ENCODE peak calls at places on chromosome 12, in ten cellular contexts. U is RWPE1; F is CD8-positive, alpha-beta T cell; X is esophagus squamous epithelium; S is CD4-positive, alpha-beta T cell; D is psoas muscle; W is WERI-Rb-1; Q is fibroblast of lung; A is astrocyte; R is left ventricle myocardium inferior. B is an unnamed sample.

GRCh38 chr12:88388566-88389269 is 191.6 kb downstream of the KITLG start:
- DNase-seq in U (no peak), F (no peak), X (no peak), S (no peak), D (no peak), W (no peak), Q (no peak), A (peak), R (no peak), B (no peak)

GRCh38 chr12:46400406-46400805 is 27.8 kb upstream of the SLC38A2 start:
- DNase-seq in U (no peak), F (no peak), X (no peak), S (no peak), D (no peak), W (no peak), Q (peak), A (peak), R (no peak), B (no peak)

GRCh38 chr12:117033382-117034045 is 65.7 kb downstream of the TESC start:
- DNase-seq in U (no peak), F (no peak), X (no peak), S (no peak), D (no peak), W (peak), Q (no peak), A (no peak), R (no peak), B (peak)

GRCh38 chr12:89016970-89017778 is 335.1 kb downstream of the DUSP6 start:
- DNase-seq in U (peak), F (no peak), X (no peak), S (peak), D (no peak), W (peak), Q (peak), A (peak), R (peak), B (peak)

GRCh38 chr12:48300774-48301173 is 49.9 kb downstream of the ZNF641 start:
- DNase-seq in U (no peak), F (no peak), X (no peak), S (no peak), D (no peak), W (no peak), Q (no peak), A (no peak), R (no peak), B (no peak)

GRCh38 chr12:45478931-45479330 is 250.6 kb upstream of the ARID2 start:
- DNase-seq in U (no peak), F (no peak), X (no peak), S (no peak), D (no peak), W (no peak), Q (no peak), A (no peak), R (no peak), B (no peak)

GRCh38 chr12:112236386-112236785 is 111.0 kb downstream of the TRAFD1 start:
- DNase-seq in U (no peak), F (no peak), X (no peak), S (no peak), D (no peak), W (no peak), Q (no peak), A (no peak), R (no peak), B (no peak)

GRCh38 chr12:101108130-101108529 is 101.9 kb downstream of the SLC5A8 start:
- DNase-seq in U (no peak), F (no peak), X (no peak), S (no peak), D (no peak), W (no peak), Q (no peak), A (no peak), R (no peak), B (no peak)

GRCh38 chr12:124475295-124476010 is 92.0 kb downstream of the NCOR2 start:
- DNase-seq in U (no peak), F (no peak), X (no peak), S (no peak), D (peak), W (no peak), Q (no peak), A (no peak), R (no peak), B (no peak)

DNA sequence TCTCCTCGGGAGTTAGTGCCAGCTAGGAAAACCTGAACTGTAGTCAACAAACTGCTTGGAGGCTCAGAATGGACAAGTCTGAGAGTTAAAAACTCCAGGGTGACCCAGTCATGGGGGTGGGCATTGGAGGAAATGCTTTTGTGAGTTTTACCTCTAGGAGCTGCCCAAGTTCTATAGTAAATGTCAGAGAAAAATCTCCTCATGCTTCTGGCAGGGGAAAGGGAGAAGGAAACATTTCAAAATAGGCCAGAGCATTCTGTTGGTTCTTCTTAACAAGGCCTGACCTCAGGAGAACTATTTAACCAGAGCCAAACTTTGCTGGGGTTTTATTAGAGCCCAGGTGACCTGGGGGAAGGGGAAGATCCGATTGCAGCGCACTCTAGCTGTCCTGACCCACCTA is 12.3 kb downstream of the NINJ2 start:
- DNase-seq in U (no peak), F (no peak), X (no peak), S (no peak), D (no peak), W (no peak), Q (no peak), A (no peak), R (no peak), B (no peak)
- TF ChIP-seq CTCF in U (no peak), F (no peak), X (no peak), S (peak), D (peak), W (no peak), Q (no peak), A (no peak), R (no peak), B (no peak)

GRCh38 chr12:11624126-11624525 is 25.3 kb upstream of the ETV6 start:
- DNase-seq in U (no peak), F (no peak), X (no peak), S (no peak), D (no peak), W (no peak), Q (no peak), A (no peak), R (no peak), B (no peak)

GRCh38 chr12:11622774-11623375 is 26.6 kb upstream of the ETV6 start:
- DNase-seq in U (no peak), F (no peak), X (no peak), S (no peak), D (no peak), W (no peak), Q (no peak), A (no peak), R (no peak), B (no peak)

GRCh38 chr12:11623382-11623781 is 26.1 kb upstream of the ETV6 start:
- DNase-seq in U (no peak), F (no peak), X (no peak), S (no peak), D (no peak), W (no peak), Q (no peak), A (peak), R (no peak), B (no peak)

GRCh38 chr12:11621797-11622423 is 27.6 kb upstream of the ETV6 start:
- DNase-seq in U (no peak), F (peak), X (no peak), S (no peak), D (no peak), W (no peak), Q (no peak), A (no peak), R (no peak), B (peak)
- TF ChIP-seq CTCF in U (no peak), F (no peak), X (peak), S (peak), D (peak), W (peak), Q (no peak), A (no peak), R (peak), B (no peak)

DNA sequence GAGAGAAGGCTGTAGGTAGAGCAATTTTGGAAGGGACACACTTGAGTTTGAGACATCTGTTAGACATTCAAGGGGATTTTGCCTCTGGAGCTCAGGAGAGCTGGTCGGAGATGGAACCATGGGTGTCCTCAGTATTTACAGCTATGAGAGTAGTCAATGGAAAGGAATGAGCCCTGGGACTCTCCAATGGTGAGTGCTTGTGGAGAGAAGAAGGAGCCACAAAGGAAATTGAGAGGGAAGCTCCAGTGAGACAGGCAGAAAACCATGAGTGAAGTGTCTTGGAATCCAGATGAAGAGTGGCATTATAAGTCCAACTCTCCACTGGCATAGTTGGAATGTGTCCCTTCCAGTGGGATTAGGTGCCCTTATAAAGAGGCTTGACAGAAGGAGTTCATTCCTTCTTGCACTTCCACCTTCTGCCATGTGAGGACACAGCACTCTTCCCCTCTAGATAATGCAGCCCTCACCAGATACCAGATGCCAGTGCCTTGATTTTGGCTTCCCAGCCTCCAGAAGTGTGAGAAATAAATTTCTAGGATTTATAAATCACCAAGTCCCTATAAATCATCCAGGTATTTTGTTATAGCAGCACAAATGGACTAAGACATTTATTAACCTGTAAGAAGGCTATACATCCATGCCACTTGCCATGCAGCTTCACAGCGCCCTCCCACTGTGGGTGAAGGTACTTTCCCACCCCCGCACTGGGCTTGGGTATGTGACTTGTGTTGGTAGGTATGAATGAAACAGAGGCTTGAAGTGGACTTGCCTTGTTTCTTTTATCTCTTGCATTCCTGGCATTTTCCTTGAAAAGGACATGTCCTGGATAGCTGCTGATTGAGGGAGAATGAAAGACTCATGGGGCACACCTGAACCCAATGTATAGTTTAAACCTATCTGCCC is 27.3 kb downstream of the LLPH start:
- DNase-seq in U (no peak), F (no peak), X (no peak), S (no peak), D (no peak), W (no peak), Q (no peak), A (no peak), R (no peak), B (no peak)
- TF ChIP-seq CTCF in U (no peak), F (no peak), X (no peak), S (no peak), D (no peak), W (no peak), Q (peak), A (peak), R (no peak), B (no peak)

DNA sequence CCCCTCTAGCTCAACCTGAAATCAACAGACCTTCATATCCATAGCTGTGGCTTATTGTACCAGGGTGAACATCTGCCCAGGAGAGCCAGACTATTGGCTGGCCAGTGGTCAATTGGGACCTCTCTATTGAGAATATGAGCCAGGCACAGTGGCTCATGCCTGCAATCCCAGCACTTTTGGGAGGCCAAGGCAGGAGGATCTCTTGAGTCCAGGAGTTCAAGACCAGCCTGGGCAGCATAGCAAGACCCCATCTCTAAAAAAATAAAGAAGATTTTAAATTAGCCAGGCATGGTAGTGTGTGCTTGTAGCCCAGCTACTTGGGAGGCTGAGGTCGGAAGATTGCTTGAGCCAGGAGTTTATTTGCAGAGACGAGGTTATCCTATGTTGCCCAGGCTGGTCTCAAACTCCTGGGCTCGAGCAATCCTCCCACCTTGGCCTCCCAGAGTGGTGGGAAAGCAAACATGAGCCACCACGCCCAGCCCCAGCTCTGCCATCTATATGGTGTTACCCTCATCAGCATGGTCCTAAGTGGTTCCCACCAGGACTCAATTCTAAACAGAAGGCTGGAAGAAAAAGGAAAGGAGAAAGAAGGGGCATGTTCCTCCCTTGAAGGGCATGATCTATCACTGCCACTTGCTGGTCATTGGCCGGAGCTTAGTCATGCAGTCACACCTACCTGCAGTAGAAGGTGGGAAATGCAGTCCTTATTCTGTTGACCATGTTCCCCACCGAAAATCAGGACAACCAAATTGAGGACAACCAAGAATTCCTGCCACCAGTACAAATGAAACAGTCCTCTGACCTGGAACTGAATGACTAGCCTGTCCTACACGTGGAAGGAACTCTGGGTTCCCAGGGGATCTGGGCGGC is 33.7 kb upstream of the IFT81 start:
- DNase-seq in U (no peak), F (no peak), X (no peak), S (no peak), D (no peak), W (no peak), Q (no peak), A (no peak), R (no peak), B (no peak)
- TF ChIP-seq CTCF in U (no peak), F (no peak), X (no peak), S (no peak), D (no peak), W (no peak), Q (no peak), A (no peak), R (no peak), B (no peak)

DNA sequence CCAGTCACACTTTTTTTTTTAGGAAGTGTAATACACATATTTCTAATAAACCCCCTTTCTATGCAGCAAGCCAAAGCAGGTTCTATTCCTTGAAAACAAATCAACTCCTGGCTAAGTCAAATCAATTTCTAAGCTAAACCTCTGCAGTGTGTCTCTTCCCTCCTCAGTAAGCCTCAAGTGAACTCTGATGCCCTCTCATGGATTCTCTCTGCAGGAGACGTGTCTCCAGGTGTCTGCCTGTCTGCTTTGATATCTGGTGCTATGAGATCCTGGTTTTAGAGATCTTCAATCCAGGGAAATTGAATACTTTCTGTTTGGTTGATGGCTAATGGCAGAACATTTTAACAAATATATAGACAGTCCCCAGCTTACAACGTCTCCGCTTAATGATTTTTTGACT is 791.7 kb downstream of the AACS start:
- DNase-seq in U (no peak), F (no peak), X (no peak), S (no peak), D (no peak), W (no peak), Q (no peak), A (no peak), R (no peak), B (no peak)
- TF ChIP-seq CTCF in U (no peak), F (no peak), X (no peak), S (no peak), D (no peak), W (no peak), Q (no peak), A (no peak), R (no peak), B (no peak)